ENCODE peak calls at places on chromosomes 16 and 17, in five cellular contexts. H, E, B, W and U are unnamed samples.

GRCh38 chr17:78117027-78117981 is 11.3 kb downstream of the TMC6 start:
- DNase-seq in H (no peak), E (no peak), B (no peak), W (no peak), U (peak; percentile 20)

GRCh38 chr17:81399481-81400153 is 4.4 kb downstream of the BAHCC1 start:
- DNase-seq in H (no peak), E (no peak), B (no peak), W (no peak), U (no peak)

GRCh38 chr17:81026266-81027036 is 8.5 kb upstream of the BAIAP2 start:
- DNase-seq in H (peak; percentile 28), E (no peak), B (no peak), W (no peak), U (no peak)

GRCh38 chr17:20908373-20909273 is 134.2 kb downstream of the USP22 start:
- DNase-seq in H (peak; percentile 91), E (peak; percentile 67), B (peak; percentile 56), W (peak; percentile 55), U (peak; percentile 71)

GRCh38 chr16:30376508-30376907 is 1.9 kb downstream of the MYL11 start:
- DNase-seq in H (no peak), E (no peak), B (no peak), W (no peak), U (no peak)

GRCh38 chr16:19203374-19203966 is 35.4 kb downstream of the SYT17 start:
- DNase-seq in H (no peak), E (no peak), B (no peak), W (no peak), U (no peak)

GRCh38 chr17:46212634-46213435 is 19.6 kb upstream of the KANSL1 start:
- DNase-seq in H (peak; percentile 57), E (peak; percentile 76), B (peak; percentile 56), W (peak; percentile 82), U (peak; percentile 78)

GRCh38 chr17:6666077-6666521 is 14.5 kb downstream of the C17orf100 start:
- DNase-seq in H (peak; percentile 78), E (peak; percentile 78), B (no peak), W (peak; percentile 80), U (peak; percentile 84)